ENCODE peak calls at places on chromosomes 16 and 17, in ten cellular contexts. T, I, Q, Y, Z, E, K, U, H and W are unnamed samples.

GRCh38 chr16:781346-782010 is 6.7 kb downstream of the RPUSD1 start:
- DNase-seq in T (no peak), I (no peak), Q (no peak), Y (no peak), Z (no peak), E (no peak), K (no peak), U (no peak), H (no peak), W (no peak)

GRCh38 chr16:81026429-81026828 is 9.2 kb upstream of the ATMIN start:
- DNase-seq in T (no peak), I (no peak), Q (no peak), Y (no peak), Z (no peak), E (no peak), K (no peak), U (no peak), H (no peak), W (no peak)

GRCh38 chr17:43025290-43025657 is 243 bp downstream of the RND2 start:
- DNase-seq in T (no peak), I (no peak), Q (no peak), Y (no peak), Z (no peak), E (no peak), K (no peak), U (no peak), H (no peak), W (no peak)

GRCh38 chr16:100989-101388 is 23.0 kb downstream of the MPG start:
- DNase-seq in T (no peak), I (no peak), Q (no peak), Y (no peak), Z (no peak), E (no peak), K (no peak), U (no peak), H (no peak), W (no peak)

GRCh38 chr16:11315499-11315898 is 29.8 kb upstream of the RMI2 start:
- DNase-seq in T (peak), I (no peak), Q (no peak), Y (no peak), Z (no peak), E (no peak), K (no peak), U (peak), H (peak), W (no peak)

GRCh38 chr16:57805176-57805575 is 2.9 kb upstream of the KIFC3 start:
- DNase-seq in T (no peak), I (no peak), Q (no peak), Y (no peak), Z (no peak), E (no peak), K (no peak), U (no peak), H (no peak), W (no peak)

GRCh38 chr16:79599837-79600635 is 501 bp downstream of the MAF start:
- DNase-seq in T (peak), I (peak), Q (peak), Y (peak), Z (peak), E (peak), K (no peak), U (peak), H (peak), W (peak)

GRCh38 chr16:49673442-49673841 is 182.5 kb downstream of the ZNF423 start:
- DNase-seq in T (no peak), I (no peak), Q (no peak), Y (no peak), Z (no peak), E (no peak), K (no peak), U (no peak), H (no peak), W (no peak)

GRCh38 chr17:17493249-17493985 is 2.8 kb downstream of the RASD1 start:
- DNase-seq in T (no peak), I (no peak), Q (no peak), Y (no peak), Z (no peak), E (peak), K (no peak), U (no peak), H (peak), W (no peak)

GRCh38 chr17:19897901-19898300 is 30.2 kb upstream of the ULK2 start:
- DNase-seq in T (peak), I (no peak), Q (no peak), Y (no peak), Z (peak), E (no peak), K (peak), U (no peak), H (peak), W (no peak)

GRCh38 chr17:65546579-65546978 is 14.9 kb downstream of the AXIN2 start:
- DNase-seq in T (no peak), I (no peak), Q (no peak), Y (no peak), Z (no peak), E (no peak), K (no peak), U (no peak), H (no peak), W (no peak)

GRCh38 chr17:17580662-17581470 is 10.6 kb downstream of the PEMT start:
- DNase-seq in T (peak), I (no peak), Q (no peak), Y (no peak), Z (no peak), E (no peak), K (no peak), U (no peak), H (peak), W (peak)

GRCh38 chr17:49582789-49583188 is 7.1 kb downstream of the NXPH3 start:
- DNase-seq in T (no peak), I (no peak), Q (no peak), Y (no peak), Z (no peak), E (no peak), K (no peak), U (no peak), H (no peak), W (no peak)

GRCh38 chr16:79533292-79533691 is 67.2 kb downstream of the MAF start:
- DNase-seq in T (no peak), I (no peak), Q (no peak), Y (no peak), Z (no peak), E (no peak), K (no peak), U (no peak), H (no peak), W (no peak)